ENCODE peak calls at places on chromosomes 13 and 19, in six cellular contexts. W is T-cell; H is LoVo; O is amniotic epithelial cell; X is GM13977; E is activated CD4-positive, alpha-beta T cell treated with anti-CD3 and anti-CD28 coated beads, Interleukin-2, amount 50 U/mL, for 24 hours. Q is an unnamed sample.

GRCh38 chr13:76225815-76226489 is 589.8 kb downstream of the LMO7 start:
- DNase-seq in W (no peak), H (no peak), O (no peak), X (no peak), E (no peak), Q (peak; percentile 8)

GRCh38 chr19:28010656-28011055 is 1202.3 kb downstream of the UQCRFS1 start:
- DNase-seq in W (no peak), H (no peak), O (no peak), X (no peak), E (no peak), Q (no peak)

GRCh38 chr13:84570831-84571230 is 688.6 kb upstream of the SLITRK1 start:
- DNase-seq in W (no peak), H (no peak), O (no peak), X (no peak), E (no peak), Q (no peak)

GRCh38 chr19:927044-927706 is 1.3 kb downstream of the ARID3A start:
- DNase-seq in W (no peak), H (no peak), O (peak; percentile 65), X (peak; percentile 77), E (no peak), Q (no peak)

GRCh38 chr19:1235625-1236538 is 1.9 kb downstream of the CBARP start:
- DNase-seq in W (no peak), H (no peak), O (peak; percentile 57), X (no peak), E (no peak), Q (no peak)

GRCh38 chr13:21176982-21177284 is 475 bp downstream of the MRPL57 start:
- DNase-seq in W (no peak), H (no peak), O (no peak), X (no peak), E (no peak), Q (no peak)

GRCh38 chr13:82912564-82912963 is 969.7 kb downstream of the SLITRK1 start:
- DNase-seq in W (no peak), H (no peak), O (no peak), X (no peak), E (no peak), Q (no peak)

GRCh38 chr19:47469719-47470118 is 2.0 kb downstream of the SLC8A2 start:
- DNase-seq in W (no peak), H (no peak), O (no peak), X (no peak), E (no peak), Q (no peak)

GRCh38 chr19:37226248-37226647 is 8.2 kb downstream of the ZNF383 start:
- DNase-seq in W (no peak), H (no peak), O (no peak), X (no peak), E (no peak), Q (no peak)

GRCh38 chr19:38388310-38389100 is at the start of gene SPRED3:
- DNase-seq in W (no peak), H (no peak), O (peak; percentile 68), X (peak; percentile 42), E (no peak), Q (no peak)

GRCh38 chr19:41325640-41325946 is 15.6 kb downstream of the CCDC97 start:
- DNase-seq in W (no peak), H (no peak), O (no peak), X (no peak), E (no peak), Q (no peak)

GRCh38 chr13:21435710-21436151 is 23.4 kb downstream of the ZDHHC20 start:
- DNase-seq in W (peak; percentile 15), H (peak; percentile 69), O (peak; percentile 91), X (peak; percentile 44), E (no peak), Q (peak; percentile 42)

GRCh38 chr19:45032421-45032820 is 6.4 kb upstream of the CLASRP start:
- DNase-seq in W (no peak), H (no peak), O (no peak), X (no peak), E (no peak), Q (no peak)

GRCh38 chr19:30593358-30593757 is 221.2 kb downstream of the ZNF536 start:
- DNase-seq in W (no peak), H (no peak), O (no peak), X (no peak), E (no peak), Q (no peak)

GRCh38 chr13:83325454-83325853 is 556.8 kb downstream of the SLITRK1 start:
- DNase-seq in W (no peak), H (no peak), O (no peak), X (no peak), E (no peak), Q (no peak)

GRCh38 chr13:50345804-50346203 is 330.6 kb downstream of the KCNRG start:
- DNase-seq in W (no peak), H (no peak), O (no peak), X (no peak), E (no peak), Q (no peak)

GRCh38 chr13:99357920-99358319 is 50.7 kb upstream of the GPR183 start:
- DNase-seq in W (no peak), H (no peak), O (no peak), X (no peak), E (no peak), Q (no peak)

GRCh38 chr13:32035701-32036100 is 4.1 kb downstream of the FRY start:
- DNase-seq in W (no peak), H (no peak), O (peak; percentile 62), X (no peak), E (no peak), Q (no peak)

GRCh38 chr13:74695021-74695800 is 561.0 kb upstream of the KLF12 start:
- DNase-seq in W (no peak), H (no peak), O (peak; percentile 56), X (no peak), E (no peak), Q (no peak)

GRCh38 chr19:12779162-12779993 is 4.0 kb upstream of the HOOK2 start:
- DNase-seq in W (no peak), H (no peak), O (peak; percentile 65), X (no peak), E (no peak), Q (no peak)

GRCh38 chr19:40443930-40444180 is 280 bp downstream of the SERTAD3 start:
- DNase-seq in W (no peak), H (no peak), O (peak; percentile 14), X (no peak), E (no peak), Q (no peak)

GRCh38 chr13:79530270-79530669 is 49.3 kb downstream of the NDFIP2 start:
- DNase-seq in W (no peak), H (no peak), O (no peak), X (no peak), E (no peak), Q (peak; percentile 76)

GRCh38 chr13:71831716-71832115 is 35.3 kb downstream of the DACH1 start:
- DNase-seq in W (no peak), H (no peak), O (no peak), X (no peak), E (no peak), Q (no peak)

GRCh38 chr13:45178349-45179142 is 22.3 kb downstream of the KCTD4 start:
- DNase-seq in W (no peak), H (no peak), O (peak; percentile 76), X (no peak), E (no peak), Q (no peak)

GRCh38 chr19:6354098-6354674 is 7.1 kb upstream of the CLPP start:
- DNase-seq in W (no peak), H (no peak), O (no peak), X (no peak), E (no peak), Q (no peak)

GRCh38 chr13:98216711-98217110 is 39.6 kb upstream of the RNF113B start:
- DNase-seq in W (no peak), H (no peak), O (no peak), X (no peak), E (no peak), Q (no peak)

GRCh38 chr19:13978306-13978705 is 26.0 kb downstream of the DCAF15 start:
- DNase-seq in W (no peak), H (no peak), O (peak; percentile 53), X (no peak), E (no peak), Q (peak; percentile 26)

GRCh38 chr19:18098891-18099622 is 1.5 kb downstream of the MAST3 start:
- DNase-seq in W (peak; percentile 20), H (no peak), O (no peak), X (peak; percentile 85), E (no peak), Q (no peak)

GRCh38 chr19:12794196-12794921 is 3.1 kb downstream of the JUNB start:
- DNase-seq in W (no peak), H (no peak), O (no peak), X (no peak), E (no peak), Q (no peak)

GRCh38 chr13:44470623-44471562 is 97.3 kb downstream of the SERP2 start:
- DNase-seq in W (no peak), H (peak; percentile 51), O (peak; percentile 35), X (no peak), E (no peak), Q (no peak)

GRCh38 chr19:35141627-35142401 is 1.2 kb upstream of the FXYD7 start:
- DNase-seq in W (no peak), H (no peak), O (peak; percentile 42), X (no peak), E (no peak), Q (no peak)

Q was measured in putamen.